ENCODE peak calls at places on chromosomes 2 and 18, in nine cellular contexts. Z is suprapubic skin, A is A549, L is body of pancreas, G is gastrocnemius medialis, H is GM12891, Q is IMR-90, Y is H1, X is HCT116. V is an unnamed sample.

GRCh38 chr2:85712849-85713612 is 18.9 kb downstream of the GNLY start:
- DNase-seq in Z (no peak), A (peak; percentile 54), L (peak; percentile 83), G (peak; percentile 95), H (no peak), Q (peak; percentile 81), Y (no peak), X (no peak), V (no peak)

GRCh38 chr2:124482551-124482950 is 457.5 kb downstream of the CNTNAP5 start:
- DNase-seq in Z (no peak), A (no peak), L (no peak), G (no peak), H (no peak), Q (no peak), Y (no peak), X (no peak), V (no peak)

GRCh38 chr2:144519934-144520717 is at the start of gene ZEB2:
- DNase-seq in Z (peak; percentile 86), A (peak; percentile 67), L (no peak), G (peak; percentile 69), H (no peak), Q (peak; percentile 84), Y (no peak), X (peak; percentile 19), V (peak; percentile 90)

GRCh38 chr2:177897278-177897677 is 175.3 kb downstream of the PDE11A start:
- DNase-seq in Z (no peak), A (no peak), L (no peak), G (no peak), H (no peak), Q (no peak), Y (no peak), X (no peak), V (no peak)

GRCh38 chr2:222424281-222424728 is at the start of gene SGPP2:
- DNase-seq in Z (no peak), A (no peak), L (peak; percentile 32), G (no peak), H (peak; percentile 49), Q (no peak), Y (no peak), X (no peak), V (no peak)

GRCh38 chr2:218576854-218577253 is 8.2 kb downstream of the CNOT9 start:
- DNase-seq in Z (no peak), A (no peak), L (no peak), G (no peak), H (no peak), Q (no peak), Y (no peak), X (no peak), V (no peak)

GRCh38 chr2:101435011-101435862 is 39.7 kb downstream of the RFX8 start:
- DNase-seq in Z (no peak), A (no peak), L (no peak), G (no peak), H (no peak), Q (peak; percentile 41), Y (no peak), X (no peak), V (no peak)

GRCh38 chr2:177885828-177886466 is 186.6 kb downstream of the PDE11A start:
- DNase-seq in Z (no peak), A (no peak), L (no peak), G (no peak), H (no peak), Q (no peak), Y (no peak), X (no peak), V (no peak)

GRCh38 chr18:43879350-43879749 is 602.1 kb upstream of the SYT4 start:
- DNase-seq in Z (no peak), A (no peak), L (no peak), G (no peak), H (no peak), Q (no peak), Y (no peak), X (no peak), V (no peak)

GRCh38 chr2:71720596-71721361 is 267.4 kb downstream of the DYSF start:
- DNase-seq in Z (peak; percentile 33), A (no peak), L (no peak), G (no peak), H (no peak), Q (no peak), Y (no peak), X (no peak), V (no peak)

GRCh38 chr2:175156534-175156933 is 11.5 kb downstream of the ATF2 start:
- DNase-seq in Z (no peak), A (no peak), L (no peak), G (no peak), H (no peak), Q (no peak), Y (no peak), X (no peak), V (no peak)

GRCh38 chr2:102488063-102488462 is 15.0 kb downstream of the SLC9A4 start:
- DNase-seq in Z (no peak), A (no peak), L (peak; percentile 16), G (no peak), H (no peak), Q (peak; percentile 51), Y (no peak), X (no peak), V (no peak)

GRCh38 chr18:23451491-23451890 is 1.6 kb upstream of the RIOK3 start:
- DNase-seq in Z (no peak), A (no peak), L (no peak), G (no peak), H (no peak), Q (no peak), Y (no peak), X (no peak), V (no peak)

GRCh38 chr2:208062113-208062512 is 36.8 kb upstream of the PLEKHM3 start:
- DNase-seq in Z (no peak), A (peak; percentile 65), L (no peak), G (no peak), H (no peak), Q (peak; percentile 54), Y (no peak), X (peak; percentile 26), V (peak; percentile 80)

GRCh38 chr18:22045221-22045918 is 124.0 kb upstream of the GATA6 start:
- DNase-seq in Z (no peak), A (no peak), L (peak; percentile 72), G (no peak), H (no peak), Q (no peak), Y (no peak), X (no peak), V (no peak)

GRCh38 chr2:233349005-233349998 is 5.0 kb upstream of the DGKD start:
- DNase-seq in Z (no peak), A (no peak), L (no peak), G (peak; percentile 27), H (peak; percentile 39), Q (peak; percentile 19), Y (no peak), X (no peak), V (no peak)

GRCh38 chr2:120599656-120600055 is 136.0 kb upstream of the GLI2 start:
- DNase-seq in Z (no peak), A (no peak), L (no peak), G (no peak), H (no peak), Q (no peak), Y (no peak), X (no peak), V (no peak)

GRCh38 chr18:12391487-12392136 is 14.6 kb upstream of the AFG3L2 start:
- DNase-seq in Z (no peak), A (peak; percentile 53), L (peak; percentile 69), G (peak; percentile 34), H (peak; percentile 44), Q (peak; percentile 75), Y (no peak), X (peak; percentile 52), V (peak; percentile 88)

GRCh38 chr18:80037300-80037699 is 3.1 kb downstream of the RBFA start:
- DNase-seq in Z (no peak), A (no peak), L (no peak), G (no peak), H (no peak), Q (no peak), Y (no peak), X (no peak), V (no peak)

GRCh38 chr18:80035997-80036396 is 1.8 kb downstream of the RBFA start:
- DNase-seq in Z (no peak), A (no peak), L (no peak), G (no peak), H (no peak), Q (no peak), Y (no peak), X (no peak), V (peak; percentile 51)

GRCh38 chr18:80034852-80035406 is 695 bp downstream of the RBFA start:
- DNase-seq in Z (no peak), A (no peak), L (no peak), G (no peak), H (no peak), Q (no peak), Y (no peak), X (no peak), V (peak; percentile 38)

GRCh38 chr18:80033181-80034067 is 810 bp upstream of the RBFA start:
- DNase-seq in Z (peak; percentile 93), A (peak; percentile 16), L (peak; percentile 20), G (no peak), H (no peak), Q (peak; percentile 44), Y (peak; percentile 9), X (no peak), V (no peak)

GRCh38 chr18:80034068-80034851 is at the start of gene RBFA:
- DNase-seq in Z (peak; percentile 100), A (peak; percentile 97), L (peak; percentile 100), G (peak; percentile 99), H (peak; percentile 94), Q (peak; percentile 98), Y (peak; percentile 96), X (peak; percentile 94), V (peak; percentile 100)
- TF ChIP-seq POLR2A in Z (peak; percentile 27), A (peak; percentile 69), L (peak; percentile 42), G (peak; percentile 74), H (peak; percentile 71), Q (peak; percentile 73), Y (peak; percentile 79), X (peak; percentile 86), V (peak; percentile 71)

GRCh38 chr2:64839844-64840243 is 149.4 kb upstream of the SLC1A4 start:
- DNase-seq in Z (peak; percentile 58), A (no peak), L (no peak), G (no peak), H (peak; percentile 76), Q (no peak), Y (no peak), X (peak; percentile 35), V (no peak)
- TF ChIP-seq POLR2A in Z (no peak), A (no peak), L (no peak), G (no peak), H (peak; percentile 53), Q (no peak), Y (no peak), X (peak; percentile 44), V (no peak)

GRCh38 chr2:70553584-70554337 is at the start of gene TGFA:
- DNase-seq in Z (peak; percentile 79), A (peak; percentile 82), L (peak; percentile 89), G (no peak), H (peak; percentile 51), Q (no peak), Y (peak; percentile 66), X (peak; percentile 89), V (peak; percentile 43)
- TF ChIP-seq POLR2A in Z (no peak), A (peak; percentile 51), L (peak; percentile 83), G (no peak), H (no peak), Q (no peak), Y (peak; percentile 3), X (peak; percentile 5), V (no peak)

DNA sequence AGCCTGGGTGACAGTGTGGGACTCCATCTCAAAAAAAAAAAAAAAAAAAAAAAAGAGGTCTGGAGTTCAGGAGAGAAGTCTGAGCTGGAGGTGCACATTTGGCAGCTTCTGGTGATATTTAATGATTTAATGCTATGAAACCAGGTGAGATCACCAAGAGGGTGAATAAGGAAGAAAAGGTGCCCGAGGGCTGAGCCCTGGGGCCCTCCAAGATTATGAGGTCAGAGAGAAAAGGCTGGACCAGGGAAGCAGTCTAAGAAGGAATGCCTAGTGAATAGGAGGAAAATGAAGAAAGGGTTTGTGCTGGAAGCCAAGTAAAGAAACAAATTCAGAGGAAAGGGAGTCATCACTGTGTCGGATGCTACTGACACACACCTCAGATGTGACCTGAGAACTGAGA is 88.0 kb upstream of the PELI1 start:
- DNase-seq in Z (no peak), A (no peak), L (no peak), G (no peak), H (no peak), Q (no peak), Y (no peak), X (no peak), V (no peak)
- TF ChIP-seq POLR2A in Z (no peak), A (no peak), L (no peak), G (no peak), H (no peak), Q (no peak), Y (no peak), X (no peak), V (no peak)

V was measured in erythroblast.